ENCODE peak calls at places on chromosomes 16 and 17, in five cellular contexts. J, Q, H, R and P are unnamed samples.

GRCh38 chr16:3748307-3748706 is 31.0 kb upstream of the TRAP1 start:
- DNase-seq in J (no peak), Q (no peak), H (no peak), R (peak; percentile 35), P (no peak)

GRCh38 chr16:21033707-21034106 is 116.9 kb downstream of the DNAH3 start:
- DNase-seq in J (no peak), Q (no peak), H (no peak), R (peak; percentile 17), P (no peak)

GRCh38 chr17:2706911-2707510 is 4.6 kb downstream of the CLUH start:
- DNase-seq in J (no peak), Q (no peak), H (no peak), R (peak; percentile 48), P (no peak)

GRCh38 chr17:29066053-29066452 is 23.1 kb downstream of the PIPOX start:
- DNase-seq in J (no peak), Q (no peak), H (no peak), R (no peak), P (no peak)

GRCh38 chr17:79733692-79734070 is 2.9 kb downstream of the ENPP7 start:
- DNase-seq in J (no peak), Q (no peak), H (no peak), R (no peak), P (no peak)

GRCh38 chr17:68288375-68288774 is 2.6 kb downstream of the SLC16A6 start:
- DNase-seq in J (no peak), Q (no peak), H (no peak), R (no peak), P (no peak)

GRCh38 chr17:51244041-51244440 is 15.8 kb downstream of the MBTD1 start:
- DNase-seq in J (no peak), Q (no peak), H (no peak), R (no peak), P (no peak)

GRCh38 chr16:89123831-89124100 is 30.1 kb downstream of the ACSF3 start:
- DNase-seq in J (no peak), Q (no peak), H (no peak), R (no peak), P (no peak)

GRCh38 chr16:51637744-51638100 is 486.7 kb upstream of the SALL1 start:
- DNase-seq in J (no peak), Q (no peak), H (no peak), R (no peak), P (no peak)

GRCh38 chr16:57609541-57610401 is 18.7 kb upstream of the ADGRG1 start:
- DNase-seq in J (no peak), Q (no peak), H (peak; percentile 56), R (peak; percentile 71), P (no peak)

GRCh38 chr16:22297871-22298733 is 893 bp downstream of the POLR3E start:
- DNase-seq in J (peak; percentile 94), Q (no peak), H (peak; percentile 64), R (peak; percentile 77), P (peak; percentile 51)

GRCh38 chr17:80783971-80784370 is 207.7 kb upstream of the CHMP6 start:
- DNase-seq in J (no peak), Q (no peak), H (no peak), R (no peak), P (no peak)

GRCh38 chr16:84851192-84852127 is 31.7 kb downstream of the CRISPLD2 start:
- DNase-seq in J (no peak), Q (no peak), H (no peak), R (no peak), P (no peak)

DNA sequence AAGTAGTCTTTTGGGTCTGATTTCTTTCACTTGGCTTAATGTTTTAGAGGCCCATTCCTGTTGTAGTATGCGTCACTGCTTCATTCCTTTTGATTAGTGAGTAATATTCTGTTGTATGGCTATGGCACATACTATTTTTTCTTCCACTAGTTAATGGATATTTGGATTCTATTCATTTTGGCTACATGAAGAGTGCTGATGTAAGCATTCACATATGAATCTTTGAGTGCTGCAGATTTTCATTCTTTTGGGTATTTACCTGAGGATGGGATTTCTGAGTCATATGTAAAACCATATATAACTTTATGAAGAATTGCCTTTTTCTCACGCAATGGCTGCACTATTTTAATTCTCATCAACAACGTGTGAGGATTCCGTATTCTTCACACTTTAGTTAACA is 113.6 kb downstream of the AHSP start:
- DNase-seq in J (no peak), Q (no peak), H (no peak), R (no peak), P (no peak)
- TF ChIP-seq POLR2A in J (no peak), Q (no peak), H (no peak), R (no peak), P (no peak)

DNA sequence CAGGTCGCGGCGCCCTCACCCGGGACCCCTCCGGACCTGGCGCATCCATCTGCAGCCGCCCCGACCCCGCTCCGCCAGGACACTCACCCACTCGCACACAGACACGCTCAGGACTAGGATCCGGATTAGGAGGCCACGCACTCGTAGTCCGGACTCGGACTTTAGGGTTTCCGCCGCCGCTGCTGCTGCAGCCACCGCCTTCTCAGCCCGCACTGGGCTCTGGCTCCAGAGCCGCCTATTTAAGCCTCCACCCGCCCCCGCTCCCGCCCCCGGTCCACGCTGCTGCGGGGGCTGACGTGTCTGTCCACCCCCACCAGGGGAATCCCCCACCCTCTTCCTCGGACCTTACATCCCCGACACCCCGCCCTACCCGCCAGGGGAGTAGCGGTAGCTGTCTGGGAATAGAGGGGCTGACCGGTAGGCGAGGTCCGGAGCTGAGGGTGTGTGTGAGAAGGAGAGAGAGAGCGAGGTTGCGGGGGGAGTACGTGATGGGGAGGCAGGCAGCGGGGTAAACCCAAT is at the start of gene RRAD:
- DNase-seq in J (no peak), Q (no peak), H (peak; percentile 56), R (no peak), P (no peak)
- TF ChIP-seq POLR2A in J (no peak), Q (peak; percentile 41), H (no peak), R (peak; percentile 11), P (no peak)

GRCh38 chr17:47400333-47400732 is 76.6 kb downstream of the EFCAB13 start:
- DNase-seq in J (no peak), Q (no peak), H (no peak), R (no peak), P (no peak)

GRCh38 chr17:47401100-47401499 is 77.3 kb downstream of the EFCAB13 start:
- DNase-seq in J (no peak), Q (no peak), H (no peak), R (no peak), P (no peak)

GRCh38 chr17:47404875-47405274 is 81.1 kb downstream of the EFCAB13 start:
- DNase-seq in J (no peak), Q (no peak), H (no peak), R (no peak), P (no peak)

GRCh38 chr17:47404006-47404405 is 80.3 kb downstream of the EFCAB13 start:
- DNase-seq in J (no peak), Q (no peak), H (no peak), R (no peak), P (no peak)
- TF ChIP-seq POLR2A in J (no peak), Q (no peak), H (no peak), R (no peak), P (no peak)

GRCh38 chr16:80580109-80580832 is 39.5 kb downstream of the DYNLRB2 start:
- DNase-seq in J (no peak), Q (no peak), H (no peak), R (no peak), P (no peak)
- TF ChIP-seq POLR2A in J (no peak), Q (no peak), H (no peak), R (no peak), P (no peak)

DNA sequence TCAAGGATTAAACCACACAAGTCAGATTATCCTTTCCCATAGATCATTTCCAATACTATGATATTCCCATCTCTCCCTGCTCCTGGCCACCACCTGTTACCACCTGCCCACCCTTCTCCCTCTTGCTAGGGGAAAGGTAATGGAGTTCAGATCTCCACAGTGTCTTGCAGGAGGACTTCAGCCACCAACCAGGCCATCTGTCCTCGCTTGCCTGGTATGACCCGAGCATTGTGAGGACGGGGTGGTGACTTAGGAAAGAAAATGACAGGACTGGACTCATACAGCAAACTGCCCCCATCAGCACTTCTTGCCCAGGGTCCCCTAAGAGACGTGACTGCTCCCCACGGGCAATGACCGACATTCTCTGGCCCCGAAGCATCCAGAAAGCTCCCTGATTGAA is 10.8 kb downstream of the FKBP10 start:
- DNase-seq in J (no peak), Q (no peak), H (no peak), R (no peak), P (no peak)
- TF ChIP-seq POLR2A in J (no peak), Q (no peak), H (no peak), R (no peak), P (no peak)

GRCh38 chr17:39953471-39953888 is 9.3 kb upstream of the GSDMA start:
- DNase-seq in J (no peak), Q (no peak), H (no peak), R (no peak), P (no peak)

GRCh38 chr17:39954876-39955275 is 7.9 kb upstream of the GSDMA start:
- DNase-seq in J (no peak), Q (no peak), H (no peak), R (no peak), P (no peak)

GRCh38 chr17:39950871-39951348 is 11.9 kb upstream of the GSDMA start:
- DNase-seq in J (no peak), Q (no peak), H (no peak), R (peak; percentile 53), P (no peak)

GRCh38 chr17:39951924-39952664 is 10.7 kb upstream of the GSDMA start:
- DNase-seq in J (no peak), Q (no peak), H (peak; percentile 29), R (peak; percentile 18), P (no peak)

GRCh38 chr17:39952665-39953470 is 9.9 kb upstream of the GSDMA start:
- DNase-seq in J (peak; percentile 90), Q (peak; percentile 99), H (peak; percentile 99), R (peak; percentile 98), P (peak; percentile 97)
- TF ChIP-seq POLR2A in J (no peak), Q (no peak), H (peak; percentile 51), R (peak; percentile 38), P (peak; percentile 49)